ENCODE peak calls at places on chromosomes 3 and 15, in six cellular contexts. One of them, this sample, is unnamed.

GRCh38 chr3:149009732-149010131 is 18.4 kb downstream of the GYG1 start:
- DNase-seq in IMR-90: peak; percentile 69
- DNase-seq in A549: no peak
- DNase-seq in HCT116: no peak
- DNase-seq in HepG2: no peak
- DNase-seq in K562: no peak
- DNase-seq in this sample: no peak

GRCh38 chr3:191051037-191051436 is 148.0 kb upstream of the OSTN start:
- DNase-seq in IMR-90: peak; percentile 47
- DNase-seq in A549: no peak
- DNase-seq in HCT116: peak; percentile 31
- DNase-seq in HepG2: peak; percentile 9
- DNase-seq in K562: no peak
- DNase-seq in this sample: no peak

GRCh38 chr15:50798684-50799083 is 33.2 kb upstream of the SPPL2A start:
- DNase-seq in IMR-90: peak; percentile 5
- DNase-seq in A549: no peak
- DNase-seq in HCT116: no peak
- DNase-seq in HepG2: no peak
- DNase-seq in K562: peak; percentile 31
- DNase-seq in this sample: no peak

GRCh38 chr3:124248471-124249028 is 256.6 kb upstream of the ROPN1 start:
- DNase-seq in IMR-90: peak; percentile 91
- DNase-seq in A549: peak; percentile 28
- DNase-seq in HCT116: no peak
- DNase-seq in HepG2: no peak
- DNase-seq in K562: peak; percentile 11
- DNase-seq in this sample: no peak

GRCh38 chr3:42852443-42852842 is 23.2 kb downstream of the CYP8B1 start:
- DNase-seq in IMR-90: no peak
- DNase-seq in A549: no peak
- DNase-seq in HCT116: no peak
- DNase-seq in HepG2: no peak
- DNase-seq in K562: peak; percentile 70
- DNase-seq in this sample: no peak

GRCh38 chr3:112973325-112974177 is 1.4 kb downstream of the CD200R1 start:
- DNase-seq in IMR-90: no peak
- DNase-seq in A549: no peak
- DNase-seq in HCT116: no peak
- DNase-seq in HepG2: no peak
- DNase-seq in K562: no peak
- DNase-seq in this sample: no peak

GRCh38 chr3:56154297-56154696 is 314.0 kb downstream of the ERC2 start:
- DNase-seq in IMR-90: no peak
- DNase-seq in A549: no peak
- DNase-seq in HCT116: no peak
- DNase-seq in HepG2: peak; percentile 15
- DNase-seq in K562: no peak
- DNase-seq in this sample: no peak

GRCh38 chr3:71858493-71859127 is 73.7 kb upstream of the PROK2 start:
- DNase-seq in IMR-90: no peak
- DNase-seq in A549: no peak
- DNase-seq in HCT116: no peak
- DNase-seq in HepG2: no peak
- DNase-seq in K562: no peak
- DNase-seq in this sample: peak; percentile 54

GRCh38 chr3:150727653-150728502 is 24.2 kb upstream of the ERICH6 start:
- DNase-seq in IMR-90: no peak
- DNase-seq in A549: no peak
- DNase-seq in HCT116: no peak
- DNase-seq in HepG2: no peak
- DNase-seq in K562: peak; percentile 77
- DNase-seq in this sample: no peak

GRCh38 chr15:33778911-33779310 is 189.4 kb upstream of the CHRM5 start:
- DNase-seq in IMR-90: no peak
- DNase-seq in A549: no peak
- DNase-seq in HCT116: no peak
- DNase-seq in HepG2: no peak
- DNase-seq in K562: no peak
- DNase-seq in this sample: no peak

GRCh38 chr15:70699873-70700272 is 63.5 kb downstream of the UACA start:
- DNase-seq in IMR-90: no peak
- DNase-seq in A549: no peak
- DNase-seq in HCT116: no peak
- DNase-seq in HepG2: no peak
- DNase-seq in K562: no peak
- DNase-seq in this sample: no peak

GRCh38 chr3:85790445-85791030 is 831.7 kb downstream of the CADM2 start:
- DNase-seq in IMR-90: no peak
- DNase-seq in A549: no peak
- DNase-seq in HCT116: no peak
- DNase-seq in HepG2: no peak
- DNase-seq in K562: no peak
- DNase-seq in this sample: no peak

DNA sequence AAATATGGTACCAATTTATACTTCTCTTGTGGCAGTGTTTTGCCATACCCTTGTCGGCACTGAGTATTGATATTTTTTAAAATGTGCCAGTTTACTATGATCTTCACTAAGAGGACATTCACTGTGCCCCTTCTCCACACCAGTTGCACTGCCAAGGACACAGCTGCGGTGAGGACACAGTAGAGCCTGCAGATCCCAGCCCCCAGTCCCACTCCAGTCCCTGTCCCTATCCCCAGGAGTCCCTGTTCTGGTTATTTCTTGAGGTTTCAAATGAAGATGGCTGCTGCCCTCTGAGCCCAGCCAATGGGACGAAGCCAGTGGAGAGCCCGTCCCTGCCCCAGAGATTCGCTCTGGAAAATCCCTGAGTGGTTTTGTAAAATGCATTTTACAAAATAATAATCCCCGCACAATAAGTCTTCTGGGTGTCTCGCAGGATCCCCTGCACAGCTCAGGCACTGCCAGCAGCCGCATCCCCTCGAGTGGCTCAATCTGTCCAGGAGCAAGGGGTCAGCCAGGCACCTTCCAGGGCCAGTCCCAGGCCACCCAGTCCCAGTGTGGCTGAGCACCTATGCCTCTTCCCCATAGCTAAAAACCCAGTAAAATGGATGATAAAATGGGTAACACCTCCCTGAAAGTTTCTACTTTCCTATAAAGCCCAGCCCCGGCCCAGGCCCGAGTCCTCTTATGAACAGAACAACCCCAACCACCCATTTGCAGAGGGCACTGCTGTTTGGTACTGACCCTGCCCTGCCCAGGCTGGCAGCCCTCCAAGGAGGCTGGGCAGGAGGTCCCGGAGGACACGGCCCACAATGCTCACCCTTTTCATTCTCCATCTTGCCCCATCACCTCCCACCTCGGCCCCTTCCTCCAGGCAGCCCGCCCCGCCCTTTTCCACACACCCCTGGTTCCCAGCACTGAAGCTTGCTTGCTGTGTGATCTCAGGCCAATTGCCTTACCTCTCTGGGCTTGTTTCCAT is 91.1 kb downstream of the VGLL4 start:
- DNase-seq in IMR-90: no peak
- DNase-seq in A549: no peak
- DNase-seq in HCT116: no peak
- DNase-seq in HepG2: no peak
- DNase-seq in K562: no peak
- DNase-seq in this sample: no peak
- TF ChIP-seq RAD21 in IMR-90: no peak
- TF ChIP-seq RAD21 in A549: no peak
- TF ChIP-seq RAD21 in HCT116: no peak
- TF ChIP-seq RAD21 in HepG2: no peak
- TF ChIP-seq RAD21 in K562: no peak
- TF ChIP-seq RAD21 in this sample: no peak

GRCh38 chr15:61087601-61088000 is 141.5 kb downstream of the RORA start:
- DNase-seq in IMR-90: no peak
- DNase-seq in A549: no peak
- DNase-seq in HCT116: no peak
- DNase-seq in HepG2: no peak
- DNase-seq in K562: no peak
- DNase-seq in this sample: no peak
- TF ChIP-seq RAD21 in IMR-90: no peak
- TF ChIP-seq RAD21 in A549: no peak
- TF ChIP-seq RAD21 in HCT116: no peak
- TF ChIP-seq RAD21 in HepG2: no peak
- TF ChIP-seq RAD21 in K562: no peak
- TF ChIP-seq RAD21 in this sample: no peak

DNA sequence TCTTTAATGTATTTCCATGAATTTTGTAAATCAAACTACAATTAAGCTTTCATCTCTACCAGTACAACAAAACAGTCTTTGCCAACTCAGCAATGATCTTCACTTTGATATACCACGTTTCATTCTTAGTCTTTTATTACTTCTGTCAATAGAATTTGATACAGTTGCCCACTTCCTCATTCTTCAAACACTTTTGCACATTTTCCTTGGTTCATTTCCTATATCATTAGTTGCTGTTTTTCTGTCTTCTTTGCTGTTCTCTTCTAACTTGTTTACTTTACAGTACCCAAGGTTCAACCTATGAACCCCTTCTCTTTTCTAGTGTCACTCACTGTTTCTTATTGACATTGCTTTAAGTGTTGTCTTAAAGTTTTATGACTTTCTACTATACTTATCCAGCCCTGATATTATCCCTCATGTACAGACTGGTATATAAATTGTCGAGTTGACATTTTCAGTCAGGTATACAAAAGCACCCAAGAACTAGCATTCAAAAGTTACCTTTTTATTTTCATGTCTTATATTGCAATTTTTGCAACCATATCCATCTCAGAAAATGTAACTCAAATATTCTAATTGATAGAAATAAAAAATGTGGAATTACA is 903.1 kb downstream of the NSUN3 start:
- DNase-seq in IMR-90: no peak
- DNase-seq in A549: no peak
- DNase-seq in HCT116: no peak
- DNase-seq in HepG2: no peak
- DNase-seq in K562: no peak
- DNase-seq in this sample: no peak
- TF ChIP-seq RAD21 in IMR-90: no peak
- TF ChIP-seq RAD21 in A549: no peak
- TF ChIP-seq RAD21 in HCT116: no peak
- TF ChIP-seq RAD21 in HepG2: no peak
- TF ChIP-seq RAD21 in K562: no peak
- TF ChIP-seq RAD21 in this sample: no peak

DNA sequence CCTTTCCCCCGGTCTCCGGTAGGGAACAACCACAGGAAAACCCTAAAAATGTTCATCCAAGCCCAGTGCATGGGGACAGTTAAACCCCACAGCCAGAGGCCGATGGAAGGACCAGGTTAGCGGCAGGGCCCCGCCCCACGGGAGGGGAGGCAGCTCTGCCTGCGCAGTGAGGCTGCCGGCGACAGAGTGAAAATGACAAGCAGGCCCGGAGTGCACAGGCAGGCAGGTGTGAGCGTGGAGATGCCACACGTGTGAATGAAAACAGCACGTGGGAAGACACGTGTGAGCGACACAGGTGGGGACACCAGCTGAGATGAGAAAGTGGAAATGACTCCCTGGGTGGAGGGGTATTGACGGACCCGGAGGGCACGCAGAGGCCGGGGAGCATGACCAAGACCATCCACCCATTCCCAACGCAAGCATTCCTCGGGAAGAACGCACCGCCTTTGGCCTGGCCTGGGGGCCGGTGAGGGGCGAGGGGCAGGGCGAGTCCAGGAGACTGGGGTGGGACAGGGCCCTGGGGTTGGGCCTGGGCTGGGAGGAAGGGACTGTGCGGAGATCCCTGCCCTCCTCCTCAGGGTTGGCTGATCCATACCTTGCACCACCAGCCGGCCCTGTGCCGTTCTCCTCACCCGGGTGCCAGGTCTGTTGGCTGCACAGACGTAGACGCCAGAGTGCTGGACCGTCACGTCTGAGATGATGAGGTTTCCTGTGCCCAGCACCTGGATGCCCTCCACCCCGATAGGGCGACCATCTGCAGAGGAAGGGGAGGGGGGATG is 28.4 kb downstream of the RNU5B-1 start:
- DNase-seq in IMR-90: no peak
- DNase-seq in A549: no peak
- DNase-seq in HCT116: no peak
- DNase-seq in HepG2: no peak
- DNase-seq in K562: no peak
- DNase-seq in this sample: no peak
- TF ChIP-seq RAD21 in IMR-90: no peak
- TF ChIP-seq RAD21 in A549: no peak
- TF ChIP-seq RAD21 in HCT116: no peak
- TF ChIP-seq RAD21 in HepG2: no peak
- TF ChIP-seq RAD21 in K562: no peak
- TF ChIP-seq RAD21 in this sample: no peak

This sample was measured in H1.